ENCODE peak calls at places on chromosomes 1 and 21, in ten cellular contexts. M, R, I, E, T, U, G, P, N and V are unnamed samples.

GRCh38 chr1:229896306-229896705 is 170.7 kb upstream of the GALNT2 start:
- DNase-seq in M (no peak), R (peak; percentile 71), I (no peak), E (no peak), T (no peak), U (no peak), G (no peak), P (no peak), N (no peak), V (no peak)

GRCh38 chr21:26522704-26523103 is 50.4 kb downstream of the CYYR1 start:
- DNase-seq in M (no peak), R (no peak), I (no peak), E (no peak), T (no peak), U (no peak), G (no peak), P (no peak), N (no peak), V (no peak)

GRCh38 chr1:204410764-204411450 is 710 bp downstream of the PPP1R15B start:
- DNase-seq in M (no peak), R (peak; percentile 36), I (no peak), E (no peak), T (no peak), U (peak; percentile 58), G (peak; percentile 58), P (peak; percentile 28), N (no peak), V (peak; percentile 30)

GRCh38 chr21:44433791-44434567 is 21.3 kb upstream of the LRRC3 start:
- DNase-seq in M (no peak), R (no peak), I (no peak), E (no peak), T (no peak), U (no peak), G (no peak), P (no peak), N (no peak), V (no peak)

GRCh38 chr1:35350872-35351271 is 82.4 kb downstream of the ZMYM4 start:
- DNase-seq in M (no peak), R (no peak), I (no peak), E (no peak), T (no peak), U (no peak), G (no peak), P (no peak), N (no peak), V (no peak)

GRCh38 chr1:229170274-229170673 is 100.6 kb upstream of the RAB4A start:
- DNase-seq in M (no peak), R (no peak), I (no peak), E (no peak), T (no peak), U (no peak), G (no peak), P (no peak), N (no peak), V (no peak)

GRCh38 chr1:41513388-41513745 is 28.9 kb upstream of the EDN2 start:
- DNase-seq in M (no peak), R (no peak), I (no peak), E (no peak), T (no peak), U (no peak), G (no peak), P (no peak), N (no peak), V (no peak)

GRCh38 chr1:9061949-9062555 is 7.4 kb downstream of the SLC2A5 start:
- DNase-seq in M (no peak), R (peak; percentile 20), I (no peak), E (no peak), T (no peak), U (no peak), G (no peak), P (no peak), N (no peak), V (no peak)

GRCh38 chr21:35904995-35905972 is 155.0 kb downstream of the SETD4 start:
- DNase-seq in M (no peak), R (no peak), I (no peak), E (no peak), T (no peak), U (no peak), G (peak; percentile 27), P (no peak), N (no peak), V (no peak)

GRCh38 chr1:111247125-111247838 is 19.8 kb downstream of the CHI3L2 start:
- DNase-seq in M (no peak), R (no peak), I (no peak), E (no peak), T (no peak), U (no peak), G (no peak), P (no peak), N (no peak), V (no peak)